ENCODE peak calls at places on chromosomes 6 and 20, in seven cellular contexts. E is left lung, U is pancreas, V is upper lobe of right lung, S is lung, G is fibroblast of lung, I is lower lobe of right lung. T is an unnamed sample.

GRCh38 chr6:49964064-49964463 is at the start of gene DEFB114:
- DNase-seq in E (no peak), U (no peak), V (no peak), S (no peak), G (no peak), I (no peak), T (no peak)

GRCh38 chr6:157533397-157533814 is 152.4 kb downstream of the ZDHHC14 start:
- DNase-seq in E (no peak), U (no peak), V (no peak), S (no peak), G (no peak), I (no peak), T (no peak)

GRCh38 chr6:68776382-68776781 is 141.3 kb downstream of the ADGRB3 start:
- DNase-seq in E (no peak), U (no peak), V (no peak), S (no peak), G (no peak), I (no peak), T (no peak)

GRCh38 chr6:43937236-43938177 is 167.5 kb downstream of the VEGFA start:
- DNase-seq in E (no peak), U (no peak), V (no peak), S (peak; percentile 44), G (no peak), I (peak; percentile 65), T (no peak)

GRCh38 chr6:14117158-14118090 is at the start of gene CD83:
- DNase-seq in E (peak; percentile 97), U (peak; percentile 65), V (peak; percentile 91), S (peak; percentile 59), G (peak; percentile 51), I (peak; percentile 89), T (no peak)

GRCh38 chr6:30881987-30882763 is 2.1 kb upstream of the DDR1 start:
- DNase-seq in E (no peak), U (no peak), V (no peak), S (no peak), G (peak; percentile 72), I (no peak), T (no peak)

GRCh38 chr6:159691963-159692287 is 1.1 kb downstream of the SOD2 start:
- DNase-seq in E (no peak), U (no peak), V (no peak), S (no peak), G (no peak), I (no peak), T (peak; percentile 1)

GRCh38 chr6:141050470-141050869 is 1082.3 kb upstream of the GJE1 start:
- DNase-seq in E (no peak), U (no peak), V (no peak), S (no peak), G (peak; percentile 40), I (no peak), T (no peak)

GRCh38 chr6:105978113-105978512 is 108.0 kb upstream of the PRDM1 start:
- DNase-seq in E (no peak), U (no peak), V (no peak), S (no peak), G (no peak), I (no peak), T (no peak)

GRCh38 chr6:105983763-105984162 is 102.4 kb upstream of the PRDM1 start:
- DNase-seq in E (no peak), U (no peak), V (no peak), S (no peak), G (no peak), I (no peak), T (no peak)

GRCh38 chr6:105981888-105982358 is 104.2 kb upstream of the PRDM1 start:
- DNase-seq in E (no peak), U (no peak), V (no peak), S (no peak), G (no peak), I (no peak), T (no peak)

GRCh38 chr6:105982761-105983600 is 103.2 kb upstream of the PRDM1 start:
- DNase-seq in E (no peak), U (no peak), V (no peak), S (no peak), G (no peak), I (no peak), T (no peak)

GRCh38 chr6:105981002-105981887 is 104.9 kb upstream of the PRDM1 start:
- DNase-seq in E (peak; percentile 86), U (no peak), V (no peak), S (no peak), G (peak; percentile 33), I (no peak), T (no peak)
- TF ChIP-seq CTCF in E (no peak), U (no peak), V (no peak), S (no peak), G (no peak), I (no peak), T (no peak)

DNA sequence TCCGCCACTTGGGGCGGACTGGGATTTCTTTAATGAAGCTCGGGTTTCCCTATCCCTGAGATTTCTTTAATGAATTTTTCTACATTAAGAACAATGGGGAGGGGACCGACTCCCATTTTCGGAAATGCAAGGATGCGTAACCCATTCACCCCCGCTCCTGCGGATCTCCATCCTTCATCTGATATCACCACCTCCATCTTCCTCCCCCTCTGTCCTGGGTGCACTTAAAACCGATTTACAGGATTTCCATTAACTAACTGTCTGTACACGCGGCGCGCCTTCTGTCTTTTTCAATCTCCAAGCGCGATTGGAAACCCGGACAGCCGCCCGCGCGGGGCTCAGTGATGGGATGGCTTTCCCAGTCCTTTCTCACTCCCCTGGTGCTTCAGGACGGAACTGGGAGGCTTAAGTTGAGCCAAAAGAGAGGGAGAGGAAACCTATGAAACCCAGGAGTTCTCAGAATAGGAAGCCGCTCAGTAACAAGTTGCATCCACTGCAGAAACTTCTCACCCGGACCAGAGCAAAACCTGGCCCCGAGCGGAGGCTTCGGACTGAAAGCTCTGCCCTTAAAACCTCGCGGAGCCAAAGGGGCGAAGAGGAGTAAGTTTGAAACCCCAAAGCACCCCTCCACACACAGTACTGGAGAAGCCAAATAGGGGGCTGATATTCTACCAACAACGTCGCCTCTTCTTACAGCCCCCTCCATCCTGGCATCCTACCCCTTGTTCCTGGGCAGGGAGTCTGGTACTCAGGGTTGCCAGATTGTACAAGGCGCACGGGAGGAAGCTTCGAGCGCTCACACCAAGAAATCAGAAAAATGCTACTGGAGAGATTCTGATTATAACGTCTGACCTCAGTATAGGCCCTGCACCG is 721 bp upstream of the COL12A1 start:
- DNase-seq in E (peak; percentile 74), U (no peak), V (no peak), S (no peak), G (peak; percentile 67), I (no peak), T (no peak)
- H3K27me3 ChIP-seq in E (peaks cover 76% of the 10 kb centered on the region), U (peaks cover 25% of the 10 kb centered on the region), V (peaks cover 57% of the 10 kb centered on the region), S (no peaks in the 10 kb centered on the region), G (no peaks in the 10 kb centered on the region), I (peaks cover 58% of the 10 kb centered on the region), T (no peaks in the 10 kb centered on the region)

DNA sequence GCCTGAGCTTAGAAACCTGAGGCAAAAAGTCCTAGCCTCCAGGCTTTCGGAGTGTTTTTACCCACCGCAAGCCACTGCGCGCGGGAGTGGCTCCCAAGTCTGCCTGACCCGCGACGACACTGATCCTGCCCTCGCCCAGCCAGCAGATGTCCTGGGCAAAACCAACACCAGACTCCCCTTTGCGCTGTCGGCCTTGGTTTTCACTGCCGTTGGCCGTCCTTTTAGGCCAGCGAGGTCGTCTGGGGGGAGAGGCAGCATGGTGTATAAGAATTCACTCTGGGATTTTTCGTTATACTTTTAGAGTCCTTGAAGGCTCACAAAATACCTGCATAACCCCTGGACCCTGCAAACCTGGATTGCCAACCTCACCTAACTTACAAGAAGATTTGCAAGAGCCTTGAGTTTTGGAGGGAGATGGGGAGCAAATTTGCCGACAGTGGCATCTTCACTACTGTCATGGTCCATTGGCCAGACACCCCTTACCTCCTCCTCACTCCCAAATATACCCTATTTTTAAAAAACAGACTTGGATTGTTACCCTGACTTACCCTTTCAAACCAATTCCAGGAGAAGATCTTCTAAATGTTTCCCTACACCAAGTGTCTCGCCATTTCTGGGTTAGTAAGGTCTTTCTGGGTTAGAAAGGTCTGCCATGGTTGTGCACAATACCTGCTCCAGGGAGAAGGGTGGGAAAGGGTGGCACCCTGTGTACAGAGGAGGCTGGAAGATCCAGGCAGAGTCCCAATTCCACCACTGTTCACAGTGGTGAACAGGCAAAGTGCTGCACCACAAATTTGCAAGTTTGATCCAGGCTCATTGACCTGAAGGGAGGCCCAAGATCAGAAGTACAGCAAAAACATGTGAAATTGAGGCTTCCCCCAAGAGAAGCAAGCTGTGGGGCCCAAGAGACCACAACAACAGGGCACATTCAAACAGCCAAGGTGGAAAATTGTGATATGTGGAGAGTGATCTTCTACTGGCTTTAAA is 4.4 kb downstream of the FOXA2 start:
- DNase-seq in E (peak; percentile 71), U (peak; percentile 57), V (peak; percentile 70), S (no peak), G (no peak), I (peak; percentile 60), T (no peak)
- H3K4me1 ChIP-seq in E (peaks cover 18% of the 10 kb centered on the region), U (peaks cover under 1% of the 10 kb centered on the region), V (no peaks in the 10 kb centered on the region), S (peaks cover 10% of the 10 kb centered on the region), G (no peaks in the 10 kb centered on the region), I (peaks cover 8% of the 10 kb centered on the region), T (peaks cover 2% of the 10 kb centered on the region)

GRCh38 chr6:150203378-150203777 is 60.5 kb downstream of the PPP1R14C start:
- DNase-seq in E (no peak), U (no peak), V (no peak), S (no peak), G (no peak), I (no peak), T (no peak)
- TF ChIP-seq CTCF in E (no peak), U (no peak), V (no peak), S (no peak), G (no peak), I (no peak), T (no peak)

DNA sequence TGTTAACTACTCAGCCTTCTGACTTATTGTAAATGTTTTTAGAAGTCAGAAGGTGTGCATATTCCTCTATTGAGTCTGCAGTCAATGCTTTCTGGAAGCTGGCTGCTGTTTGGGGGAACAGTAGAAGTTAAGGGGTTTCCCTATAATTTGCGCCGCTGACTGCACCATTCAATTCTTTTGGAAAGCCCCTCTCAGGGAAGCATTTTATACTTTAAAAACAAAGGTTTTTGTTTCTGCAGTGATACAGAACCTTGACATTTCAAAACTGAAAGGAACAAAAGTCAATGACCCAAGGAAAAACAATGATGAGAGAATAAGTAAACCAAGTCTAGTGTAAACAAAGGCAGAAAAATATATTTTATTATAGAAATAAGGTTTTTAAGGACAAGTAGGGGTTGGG is 120.8 kb upstream of the TNFAIP3 start:
- DNase-seq in E (no peak), U (no peak), V (no peak), S (no peak), G (no peak), I (no peak), T (no peak)
- H3K27me3 ChIP-seq in E (no peaks in the 10 kb centered on the region), U (no peaks in the 10 kb centered on the region), V (no peaks in the 10 kb centered on the region), S (no peaks in the 10 kb centered on the region), G (no peaks in the 10 kb centered on the region), I (no peaks in the 10 kb centered on the region), T (no peaks in the 10 kb centered on the region)

DNA sequence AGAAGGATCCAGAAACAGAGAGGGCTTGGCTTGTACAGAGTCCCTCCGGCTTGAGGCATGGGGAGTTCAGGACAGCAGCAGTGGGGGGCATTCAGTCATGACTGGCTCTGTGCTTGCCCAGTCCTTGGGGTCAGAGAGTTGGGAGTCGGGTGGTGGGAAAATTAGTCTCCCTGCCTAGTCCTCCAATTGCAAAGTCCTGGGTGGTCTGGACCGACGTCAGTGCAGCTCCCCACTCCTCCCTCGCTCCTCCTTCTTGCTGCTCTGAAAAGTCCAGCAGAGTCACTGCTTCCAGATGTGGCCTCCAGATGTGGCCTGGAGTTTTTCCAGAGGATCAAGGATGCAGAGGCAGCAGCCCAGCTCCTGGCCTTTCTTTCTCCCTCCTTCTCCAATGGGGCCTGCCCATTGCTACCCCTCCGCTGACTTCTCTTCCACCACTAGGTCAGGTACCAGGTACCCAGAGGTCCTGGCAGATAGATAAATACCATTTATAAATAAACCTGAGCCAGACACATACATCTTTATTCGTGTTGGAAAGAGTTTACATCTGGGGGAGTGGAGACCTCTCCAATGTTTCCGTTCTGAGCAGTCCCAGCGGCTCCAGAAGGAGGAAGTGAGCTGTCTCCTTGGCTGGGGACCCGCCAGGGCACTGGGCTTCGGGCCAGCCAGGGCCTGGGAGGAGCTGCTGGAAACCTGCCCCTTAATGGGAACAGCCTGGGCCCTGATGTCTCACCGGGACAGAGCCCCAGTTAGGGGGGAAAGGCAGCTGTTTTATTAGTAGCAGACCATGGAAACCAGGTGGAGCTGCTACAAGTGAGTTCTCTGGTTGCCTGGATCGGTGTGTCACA is 49.0 kb upstream of the RNF24 start:
- DNase-seq in E (peak; percentile 95), U (peak; percentile 87), V (peak; percentile 91), S (peak; percentile 85), G (peak; percentile 92), I (peak; percentile 88), T (no peak)
- H3K4me1 ChIP-seq in E (peaks cover 91% of the 10 kb centered on the region), U (peaks cover 4% of the 10 kb centered on the region), V (peaks cover 43% of the 10 kb centered on the region), S (peaks cover 26% of the 10 kb centered on the region), G (peaks cover 35% of the 10 kb centered on the region), I (peaks cover 53% of the 10 kb centered on the region), T (peaks cover 13% of the 10 kb centered on the region)

T was measured in foreskin keratinocyte.